ENCODE peak calls at places on chromosome 14, in five cellular contexts. One of them, this sample, is unnamed. For H3K9me3, the result is how much of the 10 kb centered on the place peaks cover.

GRCh38 chr14:20622816-20623291 is 18.6 kb downstream of the OR6S1 start:
- DNase-seq in HepG2: no peak
- DNase-seq in HCT116: no peak
- DNase-seq in astrocyte: no peak
- DNase-seq in kidney: peak
- DNase-seq in this sample: no peak

GRCh38 chr14:33922125-33922524 is 28.7 kb downstream of the EGLN3 start:
- DNase-seq in kidney: no peak
- DNase-seq in astrocyte: peak
- DNase-seq in HepG2: no peak
- DNase-seq in HCT116: no peak
- DNase-seq in this sample: no peak

GRCh38 chr14:89332031-89332430 is 85.0 kb downstream of the FOXN3 start:
- DNase-seq in astrocyte: no peak
- DNase-seq in HepG2: no peak
- DNase-seq in kidney: no peak
- DNase-seq in HCT116: no peak
- DNase-seq in this sample: no peak

GRCh38 chr14:68759017-68759569 is 33.8 kb downstream of the ZFP36L1 start:
- DNase-seq in HCT116: no peak
- DNase-seq in astrocyte: no peak
- DNase-seq in kidney: no peak
- DNase-seq in HepG2: peak
- DNase-seq in this sample: no peak

GRCh38 chr14:58747181-58747580 is 109.4 kb downstream of the DACT1 start:
- DNase-seq in HepG2: no peak
- DNase-seq in HCT116: no peak
- DNase-seq in kidney: peak
- DNase-seq in astrocyte: peak
- DNase-seq in this sample: no peak

GRCh38 chr14:74618078-74618952 is 6.3 kb upstream of the LTBP2 start:
- DNase-seq in kidney: no peak
- DNase-seq in astrocyte: peak
- DNase-seq in HepG2: peak
- DNase-seq in HCT116: peak
- DNase-seq in this sample: peak

GRCh38 chr14:102252834-102253801 is 51.8 kb downstream of the MOK start:
- DNase-seq in astrocyte: no peak
- DNase-seq in HCT116: no peak
- DNase-seq in HepG2: no peak
- DNase-seq in kidney: no peak
- DNase-seq in this sample: no peak

GRCh38 chr14:24441904-24442239 is 704 bp downstream of the SDR39U1 start:
- DNase-seq in HepG2: no peak
- DNase-seq in astrocyte: peak
- DNase-seq in kidney: no peak
- DNase-seq in HCT116: no peak
- DNase-seq in this sample: no peak

GRCh38 chr14:88933203-88933602 is 108.8 kb downstream of the TTC8 start:
- DNase-seq in HCT116: no peak
- DNase-seq in HepG2: no peak
- DNase-seq in kidney: no peak
- DNase-seq in astrocyte: peak
- DNase-seq in this sample: no peak

GRCh38 chr14:69044965-69045555 is 66.0 kb upstream of the ACTN1 start:
- DNase-seq in astrocyte: peak
- DNase-seq in kidney: no peak
- DNase-seq in HepG2: no peak
- DNase-seq in HCT116: no peak
- DNase-seq in this sample: no peak

GRCh38 chr14:76421662-76422061 is 45.7 kb downstream of the ESRRB start:
- DNase-seq in astrocyte: no peak
- DNase-seq in HCT116: no peak
- DNase-seq in kidney: no peak
- DNase-seq in HepG2: no peak
- DNase-seq in this sample: no peak

GRCh38 chr14:40368314-40368713 is 936.1 kb upstream of the FBXO33 start:
- DNase-seq in astrocyte: no peak
- DNase-seq in HCT116: no peak
- DNase-seq in kidney: no peak
- DNase-seq in HepG2: no peak
- DNase-seq in this sample: no peak

GRCh38 chr14:98174031-98174430 is 1098.0 kb downstream of the BCL11B start:
- DNase-seq in astrocyte: no peak
- DNase-seq in HCT116: no peak
- DNase-seq in kidney: no peak
- DNase-seq in HepG2: no peak
- DNase-seq in this sample: no peak

GRCh38 chr14:33184587-33184986 is 245.9 kb downstream of the NPAS3 start:
- DNase-seq in HepG2: no peak
- DNase-seq in HCT116: no peak
- DNase-seq in kidney: no peak
- DNase-seq in astrocyte: no peak
- DNase-seq in this sample: no peak

GRCh38 chr14:99272669-99273024 is 650 bp upstream of the BCL11B start:
- DNase-seq in HCT116: no peak
- DNase-seq in kidney: no peak
- DNase-seq in HepG2: no peak
- DNase-seq in astrocyte: no peak
- DNase-seq in this sample: no peak

GRCh38 chr14:55448146-55448614 is 7.8 kb upstream of the TBPL2 start:
- DNase-seq in kidney: no peak
- DNase-seq in astrocyte: peak
- DNase-seq in HCT116: peak
- DNase-seq in HepG2: no peak
- DNase-seq in this sample: peak

GRCh38 chr14:23517650-23518329 is 33.8 kb downstream of the ZFHX2 start:
- DNase-seq in astrocyte: no peak
- DNase-seq in kidney: no peak
- DNase-seq in HepG2: no peak
- DNase-seq in HCT116: no peak
- DNase-seq in this sample: no peak

GRCh38 chr14:61145903-61146411 is 135.2 kb downstream of the TMEM30B start:
- DNase-seq in HCT116: no peak
- DNase-seq in HepG2: no peak
- DNase-seq in astrocyte: peak
- DNase-seq in kidney: no peak
- DNase-seq in this sample: peak

GRCh38 chr14:90850487-90850886 is 34.3 kb upstream of the TTC7B start:
- DNase-seq in kidney: no peak
- DNase-seq in HepG2: peak
- DNase-seq in astrocyte: peak
- DNase-seq in HCT116: peak
- DNase-seq in this sample: peak

GRCh38 chr14:100900837-100901390 is 2.6 kb downstream of the RTL1 start:
- DNase-seq in kidney: no peak
- DNase-seq in HepG2: peak
- DNase-seq in HCT116: peak
- DNase-seq in astrocyte: no peak
- DNase-seq in this sample: no peak

GRCh38 chr14:85527458-85527857 is 2.5 kb upstream of the FLRT2 start:
- DNase-seq in astrocyte: no peak
- DNase-seq in HCT116: no peak
- DNase-seq in HepG2: no peak
- DNase-seq in kidney: no peak
- DNase-seq in this sample: no peak

GRCh38 chr14:87312138-87312537 is 680.8 kb downstream of the GALC start:
- DNase-seq in kidney: no peak
- DNase-seq in astrocyte: no peak
- DNase-seq in HCT116: no peak
- DNase-seq in HepG2: no peak
- DNase-seq in this sample: no peak

GRCh38 chr14:24986206-24986893 is 63.6 kb downstream of the STXBP6 start:
- DNase-seq in HCT116: no peak
- DNase-seq in kidney: no peak
- DNase-seq in astrocyte: peak
- DNase-seq in HepG2: no peak
- DNase-seq in this sample: no peak

GRCh38 chr14:78863143-78863542 is 693.0 kb downstream of the NRXN3 start:
- DNase-seq in astrocyte: peak
- DNase-seq in HepG2: peak
- DNase-seq in HCT116: no peak
- DNase-seq in kidney: no peak
- DNase-seq in this sample: peak

GRCh38 chr14:57486767-57487379 is 6.8 kb downstream of the CCDC198 start:
- DNase-seq in HCT116: peak
- DNase-seq in kidney: no peak
- DNase-seq in HepG2: peak
- DNase-seq in astrocyte: peak
- DNase-seq in this sample: no peak

GRCh38 chr14:60640859-60641721 is 8.2 kb downstream of the SIX1 start:
- DNase-seq in HCT116: no peak
- DNase-seq in astrocyte: no peak
- DNase-seq in kidney: no peak
- DNase-seq in HepG2: no peak
- DNase-seq in this sample: no peak

GRCh38 chr14:65704412-65704811 is 291.9 kb downstream of the FUT8 start:
- DNase-seq in HepG2: no peak
- DNase-seq in kidney: no peak
- DNase-seq in HCT116: no peak
- DNase-seq in astrocyte: peak
- DNase-seq in this sample: no peak

GRCh38 chr14:76307786-76308780 is 67.9 kb upstream of the ESRRB start:
- DNase-seq in HCT116: no peak
- DNase-seq in kidney: no peak
- DNase-seq in HepG2: no peak
- DNase-seq in astrocyte: no peak
- DNase-seq in this sample: no peak

GRCh38 chr14:77909911-77910310 is 110.0 kb downstream of the ADCK1 start:
- DNase-seq in HepG2: no peak
- DNase-seq in kidney: no peak
- DNase-seq in astrocyte: no peak
- DNase-seq in HCT116: no peak
- DNase-seq in this sample: no peak

GRCh38 chr14:94174622-94175402 is 690 bp downstream of the PPP4R4 start:
- DNase-seq in HCT116: no peak
- DNase-seq in HepG2: no peak
- DNase-seq in kidney: peak
- DNase-seq in astrocyte: no peak
- DNase-seq in this sample: no peak

GRCh38 chr14:106691601-106692291 is 1165.4 kb downstream of the TMEM121 start:
- DNase-seq in kidney: peak
- DNase-seq in astrocyte: no peak
- DNase-seq in HepG2: peak
- DNase-seq in HCT116: no peak
- DNase-seq in this sample: no peak

GRCh38 chr14:106681161-106681955 is 1155.0 kb downstream of the TMEM121 start:
- DNase-seq in HepG2: no peak
- DNase-seq in kidney: no peak
- DNase-seq in HCT116: no peak
- DNase-seq in astrocyte: no peak
- DNase-seq in this sample: no peak

GRCh38 chr14:106690333-106690891 is 1164.0 kb downstream of the TMEM121 start:
- DNase-seq in HCT116: no peak
- DNase-seq in kidney: no peak
- DNase-seq in HepG2: no peak
- DNase-seq in astrocyte: no peak
- DNase-seq in this sample: no peak

GRCh38 chr14:106686533-106686932 is 1160.2 kb downstream of the TMEM121 start:
- DNase-seq in HepG2: no peak
- DNase-seq in kidney: no peak
- DNase-seq in astrocyte: no peak
- DNase-seq in HCT116: no peak
- DNase-seq in this sample: no peak
- H3K9me3 ChIP-seq in HepG2: under half
- H3K9me3 ChIP-seq in kidney: under half
- H3K9me3 ChIP-seq in astrocyte: under half
- H3K9me3 ChIP-seq in HCT116: under half
- H3K9me3 ChIP-seq in this sample: under half

GRCh38 chr14:105805701-105806100 is 279.3 kb downstream of the TMEM121 start:
- DNase-seq in HCT116: no peak
- DNase-seq in HepG2: no peak
- DNase-seq in astrocyte: no peak
- DNase-seq in kidney: no peak
- DNase-seq in this sample: no peak
- H3K9me3 ChIP-seq in HCT116: under half
- H3K9me3 ChIP-seq in HepG2: under half
- H3K9me3 ChIP-seq in astrocyte: under half
- H3K9me3 ChIP-seq in kidney: under half
- H3K9me3 ChIP-seq in this sample: under half

DNA sequence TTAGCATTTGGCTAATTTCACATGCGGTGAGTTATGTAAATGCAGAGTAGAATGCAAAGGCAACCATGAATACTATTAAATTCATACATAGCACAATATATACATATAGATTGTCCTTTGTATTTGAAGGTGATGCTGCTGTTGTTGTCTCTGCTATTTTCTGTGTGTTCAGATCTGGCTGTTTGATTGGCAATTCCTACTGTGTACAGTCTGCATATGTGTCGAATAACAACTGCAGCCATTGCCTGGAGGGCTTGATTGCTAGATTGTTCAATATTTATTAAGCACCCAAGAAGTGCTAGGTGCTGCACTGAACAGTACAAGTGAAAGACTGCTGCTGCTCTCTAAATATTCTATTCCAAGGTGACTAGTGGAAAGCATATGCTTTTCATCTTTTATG is 187.4 kb downstream of the FOXG1 start:
- DNase-seq in HepG2: no peak
- DNase-seq in astrocyte: no peak
- DNase-seq in kidney: no peak
- DNase-seq in HCT116: no peak
- DNase-seq in this sample: no peak
- H3K9me3 ChIP-seq in HepG2: half or more
- H3K9me3 ChIP-seq in astrocyte: under half
- H3K9me3 ChIP-seq in kidney: under half
- H3K9me3 ChIP-seq in HCT116: under half
- H3K9me3 ChIP-seq in this sample: under half

GRCh38 chr14:95946867-95947266 is 70.2 kb downstream of the TUNAR start:
- DNase-seq in HCT116: no peak
- DNase-seq in kidney: no peak
- DNase-seq in astrocyte: no peak
- DNase-seq in HepG2: no peak
- DNase-seq in this sample: no peak
- H3K9me3 ChIP-seq in HCT116: under half
- H3K9me3 ChIP-seq in kidney: under half
- H3K9me3 ChIP-seq in astrocyte: under half
- H3K9me3 ChIP-seq in HepG2: under half
- H3K9me3 ChIP-seq in this sample: under half

DNA sequence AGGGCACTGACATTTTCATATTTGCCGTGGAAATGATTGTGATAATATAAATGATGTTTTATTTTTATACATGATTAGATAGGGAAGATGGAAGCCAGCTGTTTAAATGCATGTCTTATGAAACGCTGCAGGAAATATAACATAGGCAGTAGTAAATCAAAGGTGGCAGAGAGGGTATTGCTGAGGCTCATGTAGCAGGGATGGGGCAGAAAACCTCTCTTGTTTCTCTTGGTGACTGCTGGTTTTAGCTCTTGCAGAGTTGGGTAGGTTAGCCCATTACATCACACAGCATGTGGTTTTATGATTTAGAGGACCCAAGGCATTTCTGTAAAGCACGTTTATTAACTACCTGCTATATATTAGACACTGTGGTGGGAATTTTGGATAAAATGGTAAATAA is 21.8 kb downstream of the NUBPL start:
- DNase-seq in HepG2: no peak
- DNase-seq in astrocyte: no peak
- DNase-seq in HCT116: no peak
- DNase-seq in kidney: no peak
- DNase-seq in this sample: no peak
- H3K9me3 ChIP-seq in HepG2: under half
- H3K9me3 ChIP-seq in astrocyte: under half
- H3K9me3 ChIP-seq in HCT116: under half
- H3K9me3 ChIP-seq in kidney: under half
- H3K9me3 ChIP-seq in this sample: under half

This sample was measured in keratinocyte.